ENCODE peak calls at places on chromosomes 12 and 14, in eight cellular contexts. G, T, E, P, B, S, O and H are unnamed samples. For H3K27me3, the result is how much of the 10 kb centered on the place peaks cover.

GRCh38 chr12:131783915-131784541 is 44.2 kb upstream of the MMP17 start:
- DNase-seq in G (no peak), T (no peak), E (peak), P (no peak), B (no peak), S (no peak), O (no peak), H (peak)

GRCh38 chr14:53714495-53715389 is 241.9 kb downstream of the BMP4 start:
- DNase-seq in G (no peak), T (no peak), E (no peak), P (no peak), B (no peak), S (no peak), O (no peak), H (no peak)

GRCh38 chr14:104580961-104581360 is 1.4 kb downstream of the C14orf180 start:
- DNase-seq in G (no peak), T (no peak), E (no peak), P (no peak), B (no peak), S (no peak), O (no peak), H (no peak)

GRCh38 chr14:69077841-69078240 is 75.1 kb downstream of the DCAF5 start:
- DNase-seq in G (no peak), T (no peak), E (peak), P (peak), B (no peak), S (no peak), O (no peak), H (peak)

GRCh38 chr12:57864382-57864781 is 17.9 kb upstream of the CTDSP2 start:
- DNase-seq in G (no peak), T (no peak), E (peak), P (no peak), B (no peak), S (no peak), O (no peak), H (peak)

GRCh38 chr14:77872971-77873370 is 73.1 kb downstream of the ADCK1 start:
- DNase-seq in G (no peak), T (no peak), E (no peak), P (no peak), B (no peak), S (no peak), O (no peak), H (no peak)

GRCh38 chr12:25051583-25052190 is 102.8 kb upstream of the BCAT1 start:
- DNase-seq in G (no peak), T (no peak), E (no peak), P (no peak), B (no peak), S (no peak), O (no peak), H (no peak)

GRCh38 chr12:99261256-99261655 is 386.3 kb upstream of the GARIN6 start:
- DNase-seq in G (no peak), T (no peak), E (no peak), P (no peak), B (no peak), S (no peak), O (no peak), H (no peak)

GRCh38 chr14:85532981-85533820 is 3.3 kb downstream of the FLRT2 start:
- DNase-seq in G (no peak), T (peak), E (peak), P (peak), B (peak), S (no peak), O (peak), H (peak)

GRCh38 chr12:106070147-106070546 is 68.6 kb downstream of the NUAK1 start:
- DNase-seq in G (no peak), T (no peak), E (no peak), P (no peak), B (no peak), S (no peak), O (no peak), H (no peak)

GRCh38 chr12:94706250-94706661 is 55.9 kb upstream of the TMCC3 start:
- DNase-seq in G (no peak), T (no peak), E (no peak), P (no peak), B (no peak), S (no peak), O (no peak), H (no peak)

GRCh38 chr14:68109132-68109531 is 289.6 kb downstream of the RAD51B start:
- DNase-seq in G (no peak), T (no peak), E (peak), P (no peak), B (no peak), S (no peak), O (no peak), H (no peak)

GRCh38 chr12:94615284-94616216 is 34.8 kb downstream of the TMCC3 start:
- DNase-seq in G (no peak), T (no peak), E (peak), P (no peak), B (no peak), S (no peak), O (no peak), H (peak)

GRCh38 chr14:67705211-67705610 is 3.5 kb downstream of the RDH12 start:
- DNase-seq in G (no peak), T (no peak), E (no peak), P (no peak), B (no peak), S (no peak), O (no peak), H (no peak)

GRCh38 chr12:13981296-13981962 is at the start of gene GRIN2B:
- DNase-seq in G (no peak), T (no peak), E (no peak), P (no peak), B (no peak), S (no peak), O (no peak), H (peak)

GRCh38 chr12:57631566-57632368 is 1.2 kb downstream of the B4GALNT1 start:
- DNase-seq in G (no peak), T (no peak), E (no peak), P (no peak), B (no peak), S (no peak), O (no peak), H (no peak)

GRCh38 chr14:63345826-63346225 is 27.1 kb upstream of the GPHB5 start:
- DNase-seq in G (no peak), T (no peak), E (no peak), P (no peak), B (no peak), S (no peak), O (no peak), H (no peak)

GRCh38 chr14:58107947-58108552 is 44.0 kb downstream of the ARMH4 start:
- DNase-seq in G (peak), T (no peak), E (peak), P (peak), B (peak), S (peak), O (peak), H (no peak)

DNA sequence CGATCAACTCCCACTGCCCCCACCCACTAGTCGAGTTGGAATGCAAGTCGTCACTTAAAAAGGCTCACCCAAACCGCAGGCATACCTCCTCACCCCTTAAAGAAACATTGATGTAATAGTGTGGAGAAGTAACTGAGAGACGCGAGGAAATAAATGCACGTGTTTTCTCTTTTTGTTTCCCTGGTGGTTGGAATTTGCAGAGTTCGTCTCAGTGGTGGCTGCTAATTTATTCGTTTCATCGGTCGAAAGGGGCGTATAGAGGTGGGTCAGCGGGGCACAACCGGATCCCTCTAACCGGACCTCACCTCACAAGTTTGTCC is 5.1 kb upstream of the NPAS3 start:
- DNase-seq in G (no peak), T (no peak), E (peak), P (no peak), B (no peak), S (no peak), O (peak), H (peak)
- H3K27me3 ChIP-seq in G (under half), T (half or more), E (half or more), P (under half), B (under half), S (under half), O (under half), H (under half)

GRCh38 chr14:89011727-89012271 is 187.3 kb downstream of the TTC8 start:
- DNase-seq in G (no peak), T (no peak), E (no peak), P (no peak), B (no peak), S (no peak), O (no peak), H (no peak)
- H3K4me3 ChIP-seq in G (no peak), T (peak), E (no peak), P (no peak), B (no peak), S (peak), O (no peak), H (no peak)

DNA sequence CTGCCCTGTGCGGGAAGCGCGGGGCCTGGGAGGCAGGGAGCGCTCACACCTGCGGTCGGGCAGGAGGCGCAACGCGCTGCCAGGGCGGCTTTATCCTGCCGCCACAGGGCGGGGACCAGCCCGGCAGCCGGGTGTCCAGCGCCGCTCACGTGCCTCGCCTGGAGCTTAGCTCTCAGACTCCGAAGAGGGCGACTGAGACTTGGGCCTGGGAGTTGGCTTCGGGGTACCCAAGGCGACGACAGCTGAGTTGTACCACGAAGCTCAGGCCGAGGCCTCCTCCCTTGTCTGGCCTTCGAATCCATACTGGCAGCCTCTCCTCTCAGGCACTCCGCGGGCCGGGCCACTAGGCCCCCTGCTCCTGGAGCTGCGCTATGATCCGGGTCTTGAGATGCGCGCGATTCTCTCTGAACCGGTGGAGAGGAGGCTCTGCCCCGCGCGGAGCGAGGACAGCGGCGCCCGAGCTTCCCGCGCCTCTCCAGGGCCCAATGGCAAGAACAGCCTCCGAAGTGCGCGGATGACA is 6.9 kb downstream of the SIX1 start:
- DNase-seq in G (no peak), T (no peak), E (no peak), P (no peak), B (no peak), S (no peak), O (peak), H (no peak)
- H3K27me3 ChIP-seq in G (half or more), T (half or more), E (under half), P (under half), B (under half), S (under half), O (under half), H (under half)

GRCh38 chr12:112937741-112938719 is at the start of gene OAS3:
- DNase-seq in G (peak), T (peak), E (peak), P (peak), B (peak), S (peak), O (no peak), H (peak)

GRCh38 chr12:112936264-112936663 is 2.0 kb upstream of the OAS3 start:
- DNase-seq in G (no peak), T (no peak), E (no peak), P (no peak), B (no peak), S (no peak), O (no peak), H (no peak)

GRCh38 chr12:112939761-112940357 is 1.6 kb downstream of the OAS3 start:
- DNase-seq in G (no peak), T (no peak), E (no peak), P (no peak), B (no peak), S (no peak), O (no peak), H (no peak)

GRCh38 chr12:112936927-112937326 is 1.3 kb upstream of the OAS3 start:
- DNase-seq in G (no peak), T (no peak), E (no peak), P (no peak), B (no peak), S (no peak), O (no peak), H (no peak)

DNA sequence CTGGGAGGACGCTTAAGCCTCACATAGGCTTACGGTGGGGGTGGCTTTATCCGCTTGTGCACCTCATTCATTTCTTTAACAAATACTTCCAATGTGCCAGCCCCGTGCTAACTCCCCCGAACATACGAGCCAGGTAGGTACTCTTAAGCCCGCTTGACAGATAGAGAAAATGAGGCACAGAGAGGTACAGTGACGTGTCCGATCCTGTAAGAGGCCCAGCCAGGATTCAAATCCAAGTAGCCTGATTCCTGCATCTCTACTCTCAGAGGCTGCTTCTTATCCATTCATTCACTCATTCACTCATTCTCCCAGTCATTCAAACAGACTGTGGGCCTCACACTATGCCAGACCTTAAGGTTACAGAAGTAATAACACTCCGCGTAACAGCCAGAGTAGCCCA is 477 bp downstream of the OAS3 start:
- DNase-seq in G (no peak), T (no peak), E (peak), P (no peak), B (no peak), S (no peak), O (no peak), H (no peak)
- H3K4me3 ChIP-seq in G (peak), T (peak), E (peak), P (peak), B (peak), S (peak), O (no peak), H (peak)